ENCODE peak calls at places on chromosome 12, in seven cellular contexts. A, B, J, G, Q, C and H are unnamed samples.

GRCh38 chr12:67442347-67442841 is 173.2 kb downstream of the CAND1 start:
- DNase-seq in A (no peak), B (no peak), J (no peak), G (peak), Q (no peak), C (no peak), H (no peak)

GRCh38 chr12:119158004-119158776 is 20.5 kb upstream of the HSPB8 start:
- DNase-seq in A (no peak), B (no peak), J (no peak), G (no peak), Q (no peak), C (peak), H (no peak)

GRCh38 chr12:22018860-22019259 is 27.2 kb upstream of the CMAS start:
- DNase-seq in A (no peak), B (no peak), J (no peak), G (no peak), Q (no peak), C (no peak), H (no peak)

GRCh38 chr12:110279976-110280783 is 867 bp upstream of the ATP2A2 start:
- DNase-seq in A (peak), B (no peak), J (no peak), G (peak), Q (no peak), C (peak), H (peak)

GRCh38 chr12:22858849-22859569 is 234.0 kb downstream of the ETNK1 start:
- DNase-seq in A (no peak), B (no peak), J (no peak), G (no peak), Q (no peak), C (no peak), H (no peak)

GRCh38 chr12:68374315-68374982 is 42.3 kb upstream of the MDM1 start:
- DNase-seq in A (no peak), B (no peak), J (no peak), G (no peak), Q (no peak), C (no peak), H (no peak)

GRCh38 chr12:121001060-121001459 is 15.2 kb downstream of the C12orf43 start:
- DNase-seq in A (no peak), B (no peak), J (no peak), G (peak), Q (no peak), C (no peak), H (no peak)

GRCh38 chr12:81255456-81255855 is 177.6 kb downstream of the ACSS3 start:
- DNase-seq in A (no peak), B (no peak), J (no peak), G (no peak), Q (no peak), C (no peak), H (no peak)

GRCh38 chr12:75712223-75712622 is 200.8 kb upstream of the KRR1 start:
- DNase-seq in A (no peak), B (no peak), J (no peak), G (no peak), Q (no peak), C (no peak), H (no peak)

GRCh38 chr12:27193854-27194544 is 50.1 kb upstream of the STK38L start:
- DNase-seq in A (no peak), B (no peak), J (peak), G (no peak), Q (no peak), C (peak), H (no peak)
- TF ChIP-seq CTCF in A (no peak), B (no peak), J (no peak), G (no peak), Q (no peak), C (peak), H (no peak)

GRCh38 chr12:54824402-54824801 is 29.9 kb upstream of the MUCL1 start:
- DNase-seq in A (no peak), B (no peak), J (no peak), G (no peak), Q (no peak), C (no peak), H (no peak)
- TF ChIP-seq CTCF in A (no peak), B (no peak), J (peak), G (peak), Q (no peak), C (no peak), H (peak)

GRCh38 chr12:56333679-56334489 is at the start of gene PAN2:
- DNase-seq in A (peak), B (peak), J (peak), G (peak), Q (peak), C (peak), H (peak)
- TF ChIP-seq CTCF in A (peak), B (no peak), J (peak), G (peak), Q (peak), C (peak), H (peak)

GRCh38 chr12:112340983-112341840 is 41.0 kb downstream of the HECTD4 start:
- DNase-seq in A (no peak), B (no peak), J (no peak), G (no peak), Q (no peak), C (no peak), H (no peak)

GRCh38 chr12:112346194-112346593 is 36.0 kb downstream of the HECTD4 start:
- DNase-seq in A (no peak), B (no peak), J (no peak), G (no peak), Q (no peak), C (no peak), H (no peak)

GRCh38 chr12:112342587-112342986 is 39.6 kb downstream of the HECTD4 start:
- DNase-seq in A (no peak), B (no peak), J (no peak), G (no peak), Q (no peak), C (no peak), H (no peak)

GRCh38 chr12:112344220-112344619 is 38.0 kb downstream of the HECTD4 start:
- DNase-seq in A (no peak), B (no peak), J (no peak), G (no peak), Q (no peak), C (no peak), H (no peak)

GRCh38 chr12:112340235-112340634 is 42.0 kb downstream of the HECTD4 start:
- DNase-seq in A (no peak), B (no peak), J (no peak), G (no peak), Q (no peak), C (no peak), H (no peak)
- TF ChIP-seq CTCF in A (no peak), B (no peak), J (no peak), G (no peak), Q (peak), C (no peak), H (no peak)

GRCh38 chr12:87667378-87667777 is 361.8 kb downstream of the C12orf50 start:
- DNase-seq in A (no peak), B (no peak), J (no peak), G (no peak), Q (no peak), C (no peak), H (no peak)
- TF ChIP-seq CTCF in A (no peak), B (no peak), J (peak), G (peak), Q (no peak), C (no peak), H (no peak)

GRCh38 chr12:26001530-26001929 is 43.0 kb downstream of the RASSF8 start:
- DNase-seq in A (no peak), B (no peak), J (no peak), G (no peak), Q (no peak), C (no peak), H (no peak)
- TF ChIP-seq CTCF in A (no peak), B (no peak), J (no peak), G (no peak), Q (no peak), C (no peak), H (no peak)

GRCh38 chr12:203462-204260 is 10.3 kb downstream of the SLC6A12 start:
- DNase-seq in A (peak), B (no peak), J (no peak), G (no peak), Q (no peak), C (no peak), H (no peak)
- TF ChIP-seq CTCF in A (peak), B (no peak), J (no peak), G (no peak), Q (peak), C (no peak), H (no peak)